ENCODE peak calls at places on chromosomes 7 and 10, in six cellular contexts. One of them, this sample, is unnamed.

GRCh38 chr10:64571053-64571452 is 1049.9 kb downstream of the REEP3 start:
- DNase-seq in heart left ventricle: no peak
- DNase-seq in NCI-H1436: no peak
- DNase-seq in PC-3: no peak
- DNase-seq in GDM1: no peak
- DNase-seq in mucosa of descending colon: no peak
- DNase-seq in this sample: no peak

GRCh38 chr10:80444646-80445319 is 9.3 kb upstream of the TSPAN14 start:
- DNase-seq in heart left ventricle: peak; percentile 78
- DNase-seq in NCI-H1436: peak; percentile 61
- DNase-seq in PC-3: no peak
- DNase-seq in GDM1: peak; percentile 66
- DNase-seq in mucosa of descending colon: no peak
- DNase-seq in this sample: peak; percentile 84

GRCh38 chr10:31999261-31999660 is 57.0 kb downstream of the KIF5B start:
- DNase-seq in heart left ventricle: no peak
- DNase-seq in NCI-H1436: no peak
- DNase-seq in PC-3: no peak
- DNase-seq in GDM1: no peak
- DNase-seq in mucosa of descending colon: no peak
- DNase-seq in this sample: no peak

GRCh38 chr7:35482231-35482630 is 212.7 kb downstream of the HERPUD2 start:
- DNase-seq in heart left ventricle: no peak
- DNase-seq in NCI-H1436: no peak
- DNase-seq in PC-3: no peak
- DNase-seq in GDM1: no peak
- DNase-seq in mucosa of descending colon: no peak
- DNase-seq in this sample: no peak

GRCh38 chr10:44245601-44245938 is 139.3 kb downstream of the CXCL12 start:
- DNase-seq in heart left ventricle: no peak
- DNase-seq in NCI-H1436: no peak
- DNase-seq in PC-3: no peak
- DNase-seq in GDM1: no peak
- DNase-seq in mucosa of descending colon: no peak
- DNase-seq in this sample: no peak

GRCh38 chr10:124033887-124034218 is 59.5 kb downstream of the CHST15 start:
- DNase-seq in heart left ventricle: peak; percentile 35
- DNase-seq in NCI-H1436: no peak
- DNase-seq in PC-3: no peak
- DNase-seq in GDM1: no peak
- DNase-seq in mucosa of descending colon: peak; percentile 56
- DNase-seq in this sample: peak; percentile 83

GRCh38 chr7:75688200-75689136 is 50.3 kb downstream of the HIP1 start:
- DNase-seq in heart left ventricle: peak; percentile 33
- DNase-seq in NCI-H1436: peak; percentile 64
- DNase-seq in PC-3: no peak
- DNase-seq in GDM1: no peak
- DNase-seq in mucosa of descending colon: peak; percentile 53
- DNase-seq in this sample: peak; percentile 76

GRCh38 chr7:99693100-99693426 is 13.3 kb upstream of the CYP3A5 start:
- DNase-seq in heart left ventricle: no peak
- DNase-seq in NCI-H1436: no peak
- DNase-seq in PC-3: no peak
- DNase-seq in GDM1: no peak
- DNase-seq in mucosa of descending colon: no peak
- DNase-seq in this sample: no peak

GRCh38 chr7:27237735-27238334 is 4.8 kb upstream of the EVX1 start:
- DNase-seq in heart left ventricle: no peak
- DNase-seq in NCI-H1436: no peak
- DNase-seq in PC-3: peak; percentile 58
- DNase-seq in GDM1: peak; percentile 16
- DNase-seq in mucosa of descending colon: no peak
- DNase-seq in this sample: no peak

GRCh38 chr7:133301444-133301843 is 48.6 kb downstream of the EXOC4 start:
- DNase-seq in heart left ventricle: no peak
- DNase-seq in NCI-H1436: no peak
- DNase-seq in PC-3: no peak
- DNase-seq in GDM1: no peak
- DNase-seq in mucosa of descending colon: no peak
- DNase-seq in this sample: no peak

GRCh38 chr7:157487046-157487770 is 150.4 kb downstream of the DNAJB6 start:
- DNase-seq in heart left ventricle: no peak
- DNase-seq in NCI-H1436: no peak
- DNase-seq in PC-3: no peak
- DNase-seq in GDM1: no peak
- DNase-seq in mucosa of descending colon: no peak
- DNase-seq in this sample: no peak

GRCh38 chr10:78224602-78225001 is 190.9 kb downstream of the RPS24 start:
- DNase-seq in heart left ventricle: no peak
- DNase-seq in NCI-H1436: no peak
- DNase-seq in PC-3: no peak
- DNase-seq in GDM1: no peak
- DNase-seq in mucosa of descending colon: no peak
- DNase-seq in this sample: no peak

GRCh38 chr10:110396284-110396651 is 91.5 kb upstream of the SMNDC1 start:
- DNase-seq in heart left ventricle: no peak
- DNase-seq in NCI-H1436: no peak
- DNase-seq in PC-3: no peak
- DNase-seq in GDM1: no peak
- DNase-seq in mucosa of descending colon: no peak
- DNase-seq in this sample: no peak

GRCh38 chr10:108014145-108014901 is 849.8 kb upstream of the SORCS1 start:
- DNase-seq in heart left ventricle: no peak
- DNase-seq in NCI-H1436: no peak
- DNase-seq in PC-3: no peak
- DNase-seq in GDM1: no peak
- DNase-seq in mucosa of descending colon: no peak
- DNase-seq in this sample: no peak

GRCh38 chr10:46524471-46525176 is 31.8 kb downstream of the GPRIN2 start:
- DNase-seq in heart left ventricle: no peak
- DNase-seq in NCI-H1436: no peak
- DNase-seq in PC-3: peak; percentile 77
- DNase-seq in GDM1: no peak
- DNase-seq in mucosa of descending colon: no peak
- DNase-seq in this sample: peak; percentile 83

GRCh38 chr10:87675396-87676376 is 16.0 kb downstream of the PAPSS2 start:
- DNase-seq in heart left ventricle: no peak
- DNase-seq in NCI-H1436: no peak
- DNase-seq in PC-3: peak; percentile 82
- DNase-seq in GDM1: no peak
- DNase-seq in mucosa of descending colon: no peak
- DNase-seq in this sample: no peak

GRCh38 chr10:26969145-26969926 is 108.6 kb upstream of the ABI1 start:
- DNase-seq in heart left ventricle: no peak
- DNase-seq in NCI-H1436: no peak
- DNase-seq in PC-3: no peak
- DNase-seq in GDM1: no peak
- DNase-seq in mucosa of descending colon: no peak
- DNase-seq in this sample: no peak

GRCh38 chr7:44291066-44291732 is 34.2 kb downstream of the CAMK2B start:
- DNase-seq in heart left ventricle: peak; percentile 85
- DNase-seq in NCI-H1436: no peak
- DNase-seq in PC-3: peak; percentile 22
- DNase-seq in GDM1: no peak
- DNase-seq in mucosa of descending colon: peak; percentile 51
- DNase-seq in this sample: peak; percentile 89

GRCh38 chr10:6232225-6232807 is 29.6 kb downstream of the PFKFB3 start:
- DNase-seq in heart left ventricle: no peak
- DNase-seq in NCI-H1436: no peak
- DNase-seq in PC-3: no peak
- DNase-seq in GDM1: no peak
- DNase-seq in mucosa of descending colon: no peak
- DNase-seq in this sample: peak; percentile 42

GRCh38 chr7:725223-726005 is 1.1 kb upstream of the DNAAF5 start:
- DNase-seq in heart left ventricle: no peak
- DNase-seq in NCI-H1436: no peak
- DNase-seq in PC-3: peak; percentile 34
- DNase-seq in GDM1: no peak
- DNase-seq in mucosa of descending colon: no peak
- DNase-seq in this sample: no peak

GRCh38 chr10:100877451-100877850 is 35.3 kb upstream of the SLF2 start:
- DNase-seq in heart left ventricle: no peak
- DNase-seq in NCI-H1436: no peak
- DNase-seq in PC-3: no peak
- DNase-seq in GDM1: no peak
- DNase-seq in mucosa of descending colon: no peak
- DNase-seq in this sample: no peak

GRCh38 chr10:78451592-78451991 is 417.9 kb downstream of the RPS24 start:
- DNase-seq in heart left ventricle: peak; percentile 39
- DNase-seq in NCI-H1436: peak; percentile 62
- DNase-seq in PC-3: peak; percentile 40
- DNase-seq in GDM1: no peak
- DNase-seq in mucosa of descending colon: no peak
- DNase-seq in this sample: no peak

GRCh38 chr7:151845412-151846205 is 31.3 kb downstream of the PRKAG2 start:
- DNase-seq in heart left ventricle: no peak
- DNase-seq in NCI-H1436: no peak
- DNase-seq in PC-3: no peak
- DNase-seq in GDM1: no peak
- DNase-seq in mucosa of descending colon: no peak
- DNase-seq in this sample: peak; percentile 47

GRCh38 chr10:69506834-69507643 is 55.8 kb downstream of the TSPAN15 start:
- DNase-seq in heart left ventricle: no peak
- DNase-seq in NCI-H1436: no peak
- DNase-seq in PC-3: peak; percentile 85
- DNase-seq in GDM1: no peak
- DNase-seq in mucosa of descending colon: no peak
- DNase-seq in this sample: no peak

GRCh38 chr7:2926120-2926897 is 82.2 kb upstream of the GNA12 start:
- DNase-seq in heart left ventricle: no peak
- DNase-seq in NCI-H1436: no peak
- DNase-seq in PC-3: no peak
- DNase-seq in GDM1: no peak
- DNase-seq in mucosa of descending colon: no peak
- DNase-seq in this sample: peak; percentile 30

GRCh38 chr7:70006411-70006920 is 408.2 kb downstream of the AUTS2 start:
- DNase-seq in heart left ventricle: no peak
- DNase-seq in NCI-H1436: no peak
- DNase-seq in PC-3: no peak
- DNase-seq in GDM1: peak; percentile 77
- DNase-seq in mucosa of descending colon: no peak
- DNase-seq in this sample: no peak

GRCh38 chr7:124041439-124041838 is 8.6 kb upstream of the TMEM229A start:
- DNase-seq in heart left ventricle: no peak
- DNase-seq in NCI-H1436: no peak
- DNase-seq in PC-3: no peak
- DNase-seq in GDM1: no peak
- DNase-seq in mucosa of descending colon: no peak
- DNase-seq in this sample: no peak

GRCh38 chr10:23422003-23422411 is 16.9 kb upstream of the OTUD1 start:
- DNase-seq in heart left ventricle: no peak
- DNase-seq in NCI-H1436: no peak
- DNase-seq in PC-3: peak; percentile 43
- DNase-seq in GDM1: no peak
- DNase-seq in mucosa of descending colon: no peak
- DNase-seq in this sample: no peak

GRCh38 chr7:104231054-104232046 is 23.5 kb upstream of the ORC5 start:
- DNase-seq in heart left ventricle: peak; percentile 20
- DNase-seq in NCI-H1436: peak; percentile 22
- DNase-seq in PC-3: peak; percentile 61
- DNase-seq in GDM1: peak; percentile 13
- DNase-seq in mucosa of descending colon: peak; percentile 25
- DNase-seq in this sample: no peak

GRCh38 chr7:157666530-157667040 is 329.8 kb downstream of the DNAJB6 start:
- DNase-seq in heart left ventricle: no peak
- DNase-seq in NCI-H1436: no peak
- DNase-seq in PC-3: no peak
- DNase-seq in GDM1: no peak
- DNase-seq in mucosa of descending colon: no peak
- DNase-seq in this sample: peak; percentile 37

GRCh38 chr7:111424768-111425167 is 137.5 kb downstream of the IMMP2L start:
- DNase-seq in heart left ventricle: no peak
- DNase-seq in NCI-H1436: no peak
- DNase-seq in PC-3: peak; percentile 70
- DNase-seq in GDM1: no peak
- DNase-seq in mucosa of descending colon: no peak
- DNase-seq in this sample: no peak

GRCh38 chr7:29808075-29808786 is 1.9 kb downstream of the WIPF3 start:
- DNase-seq in heart left ventricle: no peak
- DNase-seq in NCI-H1436: no peak
- DNase-seq in PC-3: no peak
- DNase-seq in GDM1: no peak
- DNase-seq in mucosa of descending colon: no peak
- DNase-seq in this sample: no peak

GRCh38 chr10:60369163-60369930 is 20.3 kb downstream of the ANK3 start:
- DNase-seq in heart left ventricle: no peak
- DNase-seq in NCI-H1436: no peak
- DNase-seq in PC-3: no peak
- DNase-seq in GDM1: no peak
- DNase-seq in mucosa of descending colon: no peak
- DNase-seq in this sample: no peak

GRCh38 chr10:3119796-3120459 is 52.6 kb downstream of the PFKP start:
- DNase-seq in heart left ventricle: no peak
- DNase-seq in NCI-H1436: no peak
- DNase-seq in PC-3: peak; percentile 7
- DNase-seq in GDM1: no peak
- DNase-seq in mucosa of descending colon: no peak
- DNase-seq in this sample: peak; percentile 59